ENCODE peak calls at places on chromosomes 11 and 22, in seven cellular contexts. One of them, this sample, is unnamed.

GRCh38 chr11:76277298-76278175 is 71.2 kb upstream of the WNT11 start:
- DNase-seq in HCT116: no peak
- DNase-seq in GM12878: no peak
- DNase-seq in SK-N-SH: no peak
- DNase-seq in HepG2: no peak
- DNase-seq in K562: no peak
- DNase-seq in H1: no peak
- DNase-seq in this sample: no peak

GRCh38 chr22:25069758-25070461 is 117.4 kb downstream of the KIAA1671 start:
- DNase-seq in HepG2: no peak
- DNase-seq in H1: no peak
- DNase-seq in K562: no peak
- DNase-seq in GM12878: no peak
- DNase-seq in SK-N-SH: no peak
- DNase-seq in HCT116: no peak
- DNase-seq in this sample: no peak

GRCh38 chr11:94449437-94449836 is 44.2 kb downstream of the MRE11 start:
- DNase-seq in HCT116: no peak
- DNase-seq in HepG2: peak
- DNase-seq in SK-N-SH: no peak
- DNase-seq in GM12878: no peak
- DNase-seq in K562: no peak
- DNase-seq in H1: no peak
- DNase-seq in this sample: no peak

GRCh38 chr11:130765951-130766649 is 150.2 kb downstream of the SNX19 start:
- DNase-seq in SK-N-SH: no peak
- DNase-seq in GM12878: peak
- DNase-seq in K562: no peak
- DNase-seq in HepG2: no peak
- DNase-seq in H1: no peak
- DNase-seq in HCT116: no peak
- DNase-seq in this sample: no peak

GRCh38 chr22:43391306-43391705 is 20.5 kb upstream of the MPPED1 start:
- DNase-seq in K562: no peak
- DNase-seq in HCT116: no peak
- DNase-seq in SK-N-SH: no peak
- DNase-seq in HepG2: peak
- DNase-seq in GM12878: no peak
- DNase-seq in H1: no peak
- DNase-seq in this sample: no peak

GRCh38 chr22:45584121-45584570 is 81.5 kb downstream of the FBLN1 start:
- DNase-seq in SK-N-SH: no peak
- DNase-seq in GM12878: no peak
- DNase-seq in K562: no peak
- DNase-seq in HepG2: no peak
- DNase-seq in HCT116: no peak
- DNase-seq in H1: no peak
- DNase-seq in this sample: no peak

GRCh38 chr11:3136542-3137455 is 28.3 kb downstream of the OSBPL5 start:
- DNase-seq in GM12878: no peak
- DNase-seq in SK-N-SH: no peak
- DNase-seq in HCT116: no peak
- DNase-seq in K562: no peak
- DNase-seq in H1: no peak
- DNase-seq in HepG2: no peak
- DNase-seq in this sample: no peak

GRCh38 chr22:37818397-37819099 is 4.6 kb upstream of the GALR3 start:
- DNase-seq in SK-N-SH: no peak
- DNase-seq in GM12878: no peak
- DNase-seq in HepG2: no peak
- DNase-seq in HCT116: no peak
- DNase-seq in H1: peak
- DNase-seq in K562: no peak
- DNase-seq in this sample: no peak

GRCh38 chr11:71120346-71120963 is 131.9 kb downstream of the SHANK2 start:
- DNase-seq in HepG2: peak
- DNase-seq in HCT116: peak
- DNase-seq in K562: no peak
- DNase-seq in GM12878: no peak
- DNase-seq in SK-N-SH: no peak
- DNase-seq in H1: peak
- DNase-seq in this sample: peak

GRCh38 chr11:1157341-1157644 is 460 bp upstream of the MUC5AC start:
- DNase-seq in GM12878: no peak
- DNase-seq in HepG2: no peak
- DNase-seq in HCT116: no peak
- DNase-seq in H1: no peak
- DNase-seq in K562: no peak
- DNase-seq in SK-N-SH: peak
- DNase-seq in this sample: no peak

GRCh38 chr11:101583180-101584128 is at the start of gene TRPC6:
- DNase-seq in H1: peak
- DNase-seq in SK-N-SH: peak
- DNase-seq in HCT116: no peak
- DNase-seq in GM12878: no peak
- DNase-seq in K562: no peak
- DNase-seq in HepG2: no peak
- DNase-seq in this sample: peak

GRCh38 chr11:133343951-133344350 is 188.3 kb downstream of the OPCML start:
- DNase-seq in H1: no peak
- DNase-seq in HCT116: no peak
- DNase-seq in HepG2: no peak
- DNase-seq in GM12878: no peak
- DNase-seq in K562: no peak
- DNase-seq in SK-N-SH: no peak
- DNase-seq in this sample: no peak

GRCh38 chr22:20404881-20405280 is 10.9 kb downstream of the ZNF74 start:
- DNase-seq in HCT116: no peak
- DNase-seq in HepG2: no peak
- DNase-seq in GM12878: no peak
- DNase-seq in H1: no peak
- DNase-seq in K562: no peak
- DNase-seq in SK-N-SH: no peak
- DNase-seq in this sample: no peak

GRCh38 chr11:123378096-123378495 is 52.0 kb upstream of the GRAMD1B start:
- DNase-seq in SK-N-SH: no peak
- DNase-seq in K562: no peak
- DNase-seq in GM12878: no peak
- DNase-seq in H1: no peak
- DNase-seq in HepG2: no peak
- DNase-seq in HCT116: no peak
- DNase-seq in this sample: peak

GRCh38 chr11:7965386-7965785 is at the start of gene NLRP10:
- DNase-seq in HCT116: no peak
- DNase-seq in K562: no peak
- DNase-seq in GM12878: no peak
- DNase-seq in SK-N-SH: no peak
- DNase-seq in H1: no peak
- DNase-seq in HepG2: no peak
- DNase-seq in this sample: no peak

GRCh38 chr11:47797633-47798032 is 30.5 kb upstream of the FNBP4 start:
- DNase-seq in H1: no peak
- DNase-seq in K562: no peak
- DNase-seq in SK-N-SH: no peak
- DNase-seq in HCT116: no peak
- DNase-seq in HepG2: no peak
- DNase-seq in GM12878: no peak
- DNase-seq in this sample: no peak

GRCh38 chr22:31345331-31346254 is 553 bp downstream of the PATZ1 start:
- DNase-seq in HepG2: peak
- DNase-seq in SK-N-SH: peak
- DNase-seq in HCT116: peak
- DNase-seq in H1: peak
- DNase-seq in K562: peak
- DNase-seq in GM12878: peak
- DNase-seq in this sample: peak

GRCh38 chr11:85167038-85167437 is 460.1 kb downstream of the DLG2 start:
- DNase-seq in HepG2: no peak
- DNase-seq in K562: no peak
- DNase-seq in GM12878: no peak
- DNase-seq in SK-N-SH: no peak
- DNase-seq in H1: no peak
- DNase-seq in HCT116: no peak
- DNase-seq in this sample: no peak

GRCh38 chr22:31105282-31105929 is 2.0 kb downstream of the SELENOM start:
- DNase-seq in H1: no peak
- DNase-seq in HepG2: no peak
- DNase-seq in K562: no peak
- DNase-seq in GM12878: no peak
- DNase-seq in SK-N-SH: no peak
- DNase-seq in HCT116: no peak
- DNase-seq in this sample: no peak

GRCh38 chr11:134359646-134360045 is 27.9 kb downstream of the GLB1L2 start:
- DNase-seq in K562: no peak
- DNase-seq in HepG2: no peak
- DNase-seq in H1: no peak
- DNase-seq in GM12878: no peak
- DNase-seq in SK-N-SH: no peak
- DNase-seq in HCT116: no peak
- DNase-seq in this sample: no peak

GRCh38 chr11:116851631-116852030 is 14.2 kb upstream of the APOA1 start:
- DNase-seq in HCT116: no peak
- DNase-seq in GM12878: no peak
- DNase-seq in H1: no peak
- DNase-seq in SK-N-SH: no peak
- DNase-seq in HepG2: no peak
- DNase-seq in K562: no peak
- DNase-seq in this sample: no peak

DNA sequence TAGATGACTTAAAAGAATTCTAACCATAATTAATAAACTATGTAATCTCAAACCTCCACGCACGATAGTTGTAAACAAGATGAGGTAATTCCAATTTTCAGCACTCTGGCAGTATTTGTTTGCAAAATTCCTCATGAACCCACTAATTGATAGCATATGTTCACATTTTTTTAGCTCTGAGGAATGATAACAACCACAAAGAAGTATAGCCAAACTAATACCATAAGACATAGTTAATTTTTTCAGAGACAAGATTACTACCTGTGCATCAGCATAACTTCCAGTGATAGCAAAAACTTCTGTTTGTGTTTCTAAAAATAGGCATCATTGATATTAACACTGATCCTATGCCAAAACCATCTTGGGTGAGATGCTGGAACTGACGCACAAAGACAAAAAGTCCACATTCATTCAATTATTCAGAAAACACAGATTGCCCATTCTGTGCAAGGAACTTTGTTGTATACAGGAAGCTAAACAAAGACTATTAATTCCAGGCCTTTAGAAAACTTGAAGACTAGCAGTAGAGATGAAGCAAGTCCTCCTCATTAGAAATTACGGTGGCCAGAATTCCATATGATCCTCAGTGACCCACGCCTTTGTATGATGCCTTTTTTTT is 57.7 kb downstream of the PDGFD start:
- DNase-seq in HCT116: no peak
- DNase-seq in SK-N-SH: no peak
- DNase-seq in HepG2: no peak
- DNase-seq in GM12878: no peak
- DNase-seq in H1: no peak
- DNase-seq in K562: no peak
- DNase-seq in this sample: no peak
- TF ChIP-seq JUND in HCT116: no peak
- TF ChIP-seq JUND in SK-N-SH: peak
- TF ChIP-seq JUND in HepG2: no peak
- TF ChIP-seq JUND in GM12878: no peak
- TF ChIP-seq JUND in H1: no peak
- TF ChIP-seq JUND in K562: no peak
- TF ChIP-seq JUND in this sample: no peak

GRCh38 chr22:50625131-50625567 is 2.8 kb downstream of the ARSA start:
- DNase-seq in HCT116: no peak
- DNase-seq in H1: no peak
- DNase-seq in GM12878: no peak
- DNase-seq in SK-N-SH: no peak
- DNase-seq in K562: no peak
- DNase-seq in HepG2: no peak
- DNase-seq in this sample: no peak
- TF ChIP-seq JUND in HCT116: no peak
- TF ChIP-seq JUND in H1: no peak
- TF ChIP-seq JUND in GM12878: no peak
- TF ChIP-seq JUND in SK-N-SH: no peak
- TF ChIP-seq JUND in K562: no peak
- TF ChIP-seq JUND in HepG2: no peak
- TF ChIP-seq JUND in this sample: no peak

DNA sequence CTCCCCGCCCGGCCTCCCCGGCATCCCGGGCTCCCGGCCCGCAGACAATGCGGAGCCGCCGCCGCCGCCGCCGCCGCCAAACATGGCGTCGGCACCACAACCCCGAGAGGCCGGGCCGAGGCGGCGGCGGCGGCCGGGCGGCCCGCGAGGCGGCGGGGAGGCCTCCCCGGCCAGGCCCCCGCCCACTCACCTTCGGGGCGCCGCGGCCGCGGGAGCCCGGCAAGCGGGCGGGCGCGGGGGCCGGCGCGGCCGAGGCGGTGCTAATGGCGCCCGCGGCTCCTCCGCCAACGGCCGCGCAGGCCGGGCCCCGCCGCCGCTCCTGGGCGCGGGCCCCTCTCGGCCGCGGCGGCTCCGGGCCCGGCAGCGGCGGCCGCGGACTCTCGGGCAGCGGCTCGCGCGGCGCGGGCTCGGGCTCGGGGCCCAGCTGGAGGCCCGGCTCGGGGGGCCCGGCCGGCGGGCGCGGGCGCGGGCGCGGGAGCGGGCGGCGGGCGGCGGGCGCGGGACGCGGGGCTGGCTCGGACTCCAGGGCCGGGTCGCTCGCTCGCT is 293 bp downstream of the BRD1 start:
- DNase-seq in H1: no peak
- DNase-seq in K562: peak
- DNase-seq in GM12878: no peak
- DNase-seq in HepG2: no peak
- DNase-seq in HCT116: no peak
- DNase-seq in SK-N-SH: peak
- DNase-seq in this sample: no peak
- TF ChIP-seq JUND in H1: no peak
- TF ChIP-seq JUND in K562: no peak
- TF ChIP-seq JUND in GM12878: no peak
- TF ChIP-seq JUND in HepG2: no peak
- TF ChIP-seq JUND in HCT116: no peak
- TF ChIP-seq JUND in SK-N-SH: no peak
- TF ChIP-seq JUND in this sample: no peak

GRCh38 chr11:83044958-83045712 is 26.6 kb downstream of the RAB30 start:
- DNase-seq in HCT116: no peak
- DNase-seq in K562: peak
- DNase-seq in HepG2: no peak
- DNase-seq in H1: no peak
- DNase-seq in GM12878: no peak
- DNase-seq in SK-N-SH: no peak
- DNase-seq in this sample: no peak

GRCh38 chr11:83042966-83043711 is 28.6 kb downstream of the RAB30 start:
- DNase-seq in GM12878: no peak
- DNase-seq in K562: no peak
- DNase-seq in SK-N-SH: no peak
- DNase-seq in H1: no peak
- DNase-seq in HepG2: no peak
- DNase-seq in HCT116: no peak
- DNase-seq in this sample: no peak

GRCh38 chr11:83047515-83048225 is 24.0 kb downstream of the RAB30 start:
- DNase-seq in SK-N-SH: no peak
- DNase-seq in H1: no peak
- DNase-seq in HCT116: no peak
- DNase-seq in HepG2: no peak
- DNase-seq in GM12878: no peak
- DNase-seq in K562: no peak
- DNase-seq in this sample: no peak

GRCh38 chr11:83051760-83052671 is 19.7 kb downstream of the RAB30 start:
- DNase-seq in K562: no peak
- DNase-seq in GM12878: no peak
- DNase-seq in H1: no peak
- DNase-seq in HCT116: no peak
- DNase-seq in HepG2: no peak
- DNase-seq in SK-N-SH: no peak
- DNase-seq in this sample: peak

GRCh38 chr11:83046626-83047172 is 25.0 kb downstream of the RAB30 start:
- DNase-seq in HepG2: no peak
- DNase-seq in H1: no peak
- DNase-seq in K562: no peak
- DNase-seq in SK-N-SH: no peak
- DNase-seq in GM12878: no peak
- DNase-seq in HCT116: no peak
- DNase-seq in this sample: no peak
- TF ChIP-seq JUND in HepG2: no peak
- TF ChIP-seq JUND in H1: no peak
- TF ChIP-seq JUND in K562: no peak
- TF ChIP-seq JUND in SK-N-SH: no peak
- TF ChIP-seq JUND in GM12878: no peak
- TF ChIP-seq JUND in HCT116: no peak
- TF ChIP-seq JUND in this sample: no peak